ENCODE peak calls at places on chromosomes 6 and 20, in five cellular contexts. One of them, this sample, is unnamed.

GRCh38 chr6:25788305-25788922 is 33.9 kb downstream of the SLC17A4 start:
- DNase-seq in uterus: no peak
- DNase-seq in AG08396: peak; percentile 52
- DNase-seq in PC-3: peak; percentile 77
- DNase-seq in HS-27A: peak; percentile 45
- DNase-seq in this sample: peak; percentile 48

GRCh38 chr20:373171-373890 is 7.2 kb upstream of the TRIB3 start:
- DNase-seq in AG08396: peak; percentile 71
- DNase-seq in uterus: no peak
- DNase-seq in PC-3: peak; percentile 48
- DNase-seq in HS-27A: no peak
- DNase-seq in this sample: no peak

GRCh38 chr6:87196275-87196842 is 41.0 kb downstream of the ZNF292 start:
- DNase-seq in AG08396: no peak
- DNase-seq in uterus: no peak
- DNase-seq in HS-27A: no peak
- DNase-seq in PC-3: peak; percentile 27
- DNase-seq in this sample: no peak

GRCh38 chr6:10510592-10511367 is 10.4 kb upstream of the GCNT2 start:
- DNase-seq in AG08396: peak; percentile 55
- DNase-seq in HS-27A: no peak
- DNase-seq in uterus: no peak
- DNase-seq in PC-3: peak; percentile 77
- DNase-seq in this sample: peak; percentile 61

GRCh38 chr20:51880188-51880587 is 77.9 kb upstream of the SALL4 start:
- DNase-seq in HS-27A: no peak
- DNase-seq in uterus: no peak
- DNase-seq in AG08396: no peak
- DNase-seq in PC-3: no peak
- DNase-seq in this sample: no peak

GRCh38 chr6:158667360-158667981 is 17.6 kb downstream of the SYTL3 start:
- DNase-seq in AG08396: no peak
- DNase-seq in uterus: no peak
- DNase-seq in HS-27A: no peak
- DNase-seq in PC-3: no peak
- DNase-seq in this sample: no peak

GRCh38 chr6:45677381-45677992 is 299.8 kb upstream of the SUPT3H start:
- DNase-seq in uterus: peak; percentile 19
- DNase-seq in AG08396: no peak
- DNase-seq in PC-3: peak; percentile 53
- DNase-seq in HS-27A: no peak
- DNase-seq in this sample: peak; percentile 86

GRCh38 chr6:144286503-144287393 is 1.6 kb downstream of the UTRN start:
- DNase-seq in AG08396: peak; percentile 87
- DNase-seq in uterus: peak; percentile 70
- DNase-seq in HS-27A: peak; percentile 78
- DNase-seq in PC-3: peak; percentile 97
- DNase-seq in this sample: peak; percentile 15

GRCh38 chr6:139135578-139136545 is 982 bp downstream of the HECA start:
- DNase-seq in PC-3: no peak
- DNase-seq in HS-27A: no peak
- DNase-seq in uterus: peak; percentile 55
- DNase-seq in AG08396: peak; percentile 51
- DNase-seq in this sample: peak; percentile 36

GRCh38 chr6:484086-484728 is 92.7 kb downstream of the IRF4 start:
- DNase-seq in HS-27A: no peak
- DNase-seq in uterus: no peak
- DNase-seq in AG08396: no peak
- DNase-seq in PC-3: no peak
- DNase-seq in this sample: no peak

GRCh38 chr20:9474835-9475413 is 39.5 kb upstream of the LAMP5 start:
- DNase-seq in uterus: no peak
- DNase-seq in HS-27A: no peak
- DNase-seq in AG08396: no peak
- DNase-seq in PC-3: peak; percentile 60
- DNase-seq in this sample: no peak

GRCh38 chr6:156752666-156753301 is 24.4 kb upstream of the ARID1B start:
- DNase-seq in HS-27A: no peak
- DNase-seq in AG08396: no peak
- DNase-seq in PC-3: no peak
- DNase-seq in uterus: no peak
- DNase-seq in this sample: no peak

GRCh38 chr6:89596056-89596455 is 42.5 kb downstream of the LYRM2 start:
- DNase-seq in HS-27A: no peak
- DNase-seq in PC-3: no peak
- DNase-seq in uterus: no peak
- DNase-seq in AG08396: no peak
- DNase-seq in this sample: no peak

GRCh38 chr6:3794092-3794491 is 42.6 kb upstream of the PXDC1 start:
- DNase-seq in PC-3: no peak
- DNase-seq in HS-27A: no peak
- DNase-seq in uterus: no peak
- DNase-seq in AG08396: no peak
- DNase-seq in this sample: no peak

GRCh38 chr6:100267721-100268123 is 197.0 kb downstream of the SIM1 start:
- DNase-seq in AG08396: no peak
- DNase-seq in PC-3: peak; percentile 31
- DNase-seq in uterus: no peak
- DNase-seq in HS-27A: no peak
- DNase-seq in this sample: no peak

GRCh38 chr6:113824411-113824810 is 32.7 kb upstream of the MARCKS start:
- DNase-seq in AG08396: no peak
- DNase-seq in PC-3: no peak
- DNase-seq in uterus: no peak
- DNase-seq in HS-27A: no peak
- DNase-seq in this sample: no peak

GRCh38 chr6:111692327-111693164 is 86.9 kb upstream of the TRAF3IP2 start:
- DNase-seq in AG08396: no peak
- DNase-seq in HS-27A: no peak
- DNase-seq in uterus: no peak
- DNase-seq in PC-3: no peak
- DNase-seq in this sample: peak; percentile 37

This sample was measured in DND-41.